ENCODE peak calls at places on chromosome 9, in five cellular contexts. I, K, M, S and L are unnamed samples.

GRCh38 chr9:98255064-98255577 is 328 bp downstream of the TBC1D2 start:
- DNase-seq in I (peak), K (no peak), M (no peak), S (no peak), L (peak)

GRCh38 chr9:129208191-129209091 is 30.4 kb upstream of the IER5L start:
- DNase-seq in I (no peak), K (no peak), M (no peak), S (peak), L (peak)

GRCh38 chr9:2158111-2158610 is 143.0 kb downstream of the SMARCA2 start:
- DNase-seq in I (peak), K (no peak), M (peak), S (no peak), L (peak)

GRCh38 chr9:137148242-137148641 is 9.3 kb downstream of the GRIN1 start:
- DNase-seq in I (no peak), K (no peak), M (no peak), S (no peak), L (no peak)

GRCh38 chr9:111838439-111838838 is 43.7 kb upstream of the SHOC1 start:
- DNase-seq in I (no peak), K (no peak), M (no peak), S (no peak), L (no peak)

GRCh38 chr9:116998305-116998704 is 311.2 kb downstream of the TRIM32 start:
- DNase-seq in I (no peak), K (no peak), M (no peak), S (no peak), L (peak)

GRCh38 chr9:91768977-91769916 is 180.8 kb downstream of the ROR2 start:
- DNase-seq in I (no peak), K (no peak), M (no peak), S (no peak), L (no peak)

GRCh38 chr9:34628656-34629491 is at the start of gene ARID3C:
- DNase-seq in I (no peak), K (no peak), M (no peak), S (peak), L (peak)

GRCh38 chr9:6351757-6352156 is 23.6 kb downstream of the TPD52L3 start:
- DNase-seq in I (no peak), K (no peak), M (no peak), S (no peak), L (no peak)

DNA sequence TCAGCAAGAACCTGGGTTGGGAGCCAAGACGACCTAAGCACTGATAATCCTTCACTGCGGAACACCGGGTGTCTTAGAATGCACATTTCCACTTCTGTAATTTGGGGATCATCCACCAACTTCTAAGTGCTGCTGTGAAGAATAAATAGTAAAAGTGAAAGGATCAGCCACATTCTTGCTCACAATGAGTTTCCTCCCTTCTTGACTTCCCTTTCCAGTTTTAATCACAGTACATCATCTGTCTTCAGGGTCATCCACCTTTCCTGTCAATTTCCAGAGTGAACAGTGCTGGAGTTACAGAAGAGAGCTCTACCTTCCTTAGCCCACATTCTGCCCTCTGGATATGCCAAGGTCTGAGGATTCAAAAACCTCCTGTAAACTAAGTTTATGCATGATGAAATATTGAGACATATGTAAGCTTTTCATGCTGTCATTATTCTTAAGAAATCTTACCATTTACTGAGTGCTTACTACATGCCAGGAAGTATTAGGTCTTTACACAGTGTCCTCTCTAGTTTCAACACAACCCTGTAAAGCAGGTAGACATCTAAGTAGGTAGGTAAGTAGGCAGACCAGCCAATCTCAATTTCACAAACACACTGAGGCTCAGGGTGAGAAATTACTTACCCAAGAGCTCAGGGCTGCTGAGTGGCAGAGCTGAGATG is 105.3 kb downstream of the CDK5RAP2 start:
- DNase-seq in I (no peak), K (no peak), M (no peak), S (no peak), L (no peak)
- TF ChIP-seq MYC in I (no peak), K (no peak), M (no peak), S (no peak), L (no peak)

DNA sequence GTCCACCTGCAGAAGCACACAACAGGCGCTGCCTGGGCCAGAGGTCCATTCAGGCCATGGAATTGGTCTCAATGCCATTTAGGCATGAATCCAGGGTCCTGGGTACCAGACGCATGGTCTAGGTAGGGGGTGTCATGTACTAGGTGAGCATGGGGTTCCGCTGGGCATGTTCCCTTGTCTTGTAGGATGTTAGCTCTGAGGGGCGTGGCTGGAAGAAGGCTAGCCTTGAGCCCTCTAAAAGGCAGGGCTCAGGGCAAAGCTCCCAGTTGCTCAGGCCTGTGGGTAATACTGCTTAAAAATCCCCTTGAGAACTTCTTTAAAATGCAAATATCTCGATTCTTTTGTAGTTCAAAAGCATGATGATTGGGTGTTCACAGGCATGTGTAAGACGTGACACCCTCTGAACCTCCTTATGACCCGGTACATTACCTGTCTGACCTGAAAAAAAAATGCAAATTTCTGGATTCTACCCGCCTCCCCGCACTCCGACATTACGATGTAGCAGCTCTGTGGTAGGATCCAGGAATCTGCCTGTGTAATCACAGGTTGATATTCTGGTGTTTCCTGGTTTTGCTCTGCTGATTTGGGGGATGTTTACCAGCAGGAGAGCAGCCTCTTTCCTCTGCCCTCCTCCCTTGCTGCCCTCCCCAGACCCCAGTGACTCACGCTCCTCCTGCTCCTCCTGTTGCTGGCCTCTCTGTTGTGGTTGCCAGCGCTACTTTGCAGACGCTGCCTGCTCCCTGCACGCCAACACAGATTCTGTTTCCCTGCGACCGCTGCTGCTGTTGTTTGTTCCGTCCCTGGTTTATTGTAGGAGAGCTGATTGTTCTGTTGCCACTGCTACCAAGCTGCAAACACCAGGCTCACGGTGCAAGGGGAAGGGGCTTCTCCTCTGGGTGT is 5.7 kb downstream of the TMC1 start:
- DNase-seq in I (peak), K (peak), M (peak), S (no peak), L (peak)
- H3K4me3 ChIP-seq in I (peak), K (no peak), M (peak), S (no peak), L (peak)

GRCh38 chr9:70639853-70640814 is 225.7 kb upstream of the KLF9 start:
- DNase-seq in I (peak), K (peak), M (no peak), S (peak), L (peak)
- TF ChIP-seq MYC in I (no peak), K (no peak), M (no peak), S (no peak), L (no peak)

GRCh38 chr9:136120119-136120393 is 1.4 kb upstream of the TMEM250 start:
- DNase-seq in I (no peak), K (no peak), M (no peak), S (no peak), L (no peak)
- H3K4me3 ChIP-seq in I (no peak), K (peak), M (peak), S (peak), L (no peak)

GRCh38 chr9:113955076-113955752 is 79.1 kb downstream of the ZNF618 start:
- DNase-seq in I (no peak), K (no peak), M (no peak), S (no peak), L (peak)

GRCh38 chr9:113956901-113957777 is 81.0 kb downstream of the ZNF618 start:
- DNase-seq in I (no peak), K (no peak), M (no peak), S (no peak), L (no peak)

GRCh38 chr9:113960748-113961147 is 84.6 kb downstream of the ZNF618 start:
- DNase-seq in I (no peak), K (no peak), M (no peak), S (no peak), L (no peak)

GRCh38 chr9:113958556-113958955 is 82.4 kb downstream of the ZNF618 start:
- DNase-seq in I (no peak), K (no peak), M (no peak), S (no peak), L (no peak)

DNA sequence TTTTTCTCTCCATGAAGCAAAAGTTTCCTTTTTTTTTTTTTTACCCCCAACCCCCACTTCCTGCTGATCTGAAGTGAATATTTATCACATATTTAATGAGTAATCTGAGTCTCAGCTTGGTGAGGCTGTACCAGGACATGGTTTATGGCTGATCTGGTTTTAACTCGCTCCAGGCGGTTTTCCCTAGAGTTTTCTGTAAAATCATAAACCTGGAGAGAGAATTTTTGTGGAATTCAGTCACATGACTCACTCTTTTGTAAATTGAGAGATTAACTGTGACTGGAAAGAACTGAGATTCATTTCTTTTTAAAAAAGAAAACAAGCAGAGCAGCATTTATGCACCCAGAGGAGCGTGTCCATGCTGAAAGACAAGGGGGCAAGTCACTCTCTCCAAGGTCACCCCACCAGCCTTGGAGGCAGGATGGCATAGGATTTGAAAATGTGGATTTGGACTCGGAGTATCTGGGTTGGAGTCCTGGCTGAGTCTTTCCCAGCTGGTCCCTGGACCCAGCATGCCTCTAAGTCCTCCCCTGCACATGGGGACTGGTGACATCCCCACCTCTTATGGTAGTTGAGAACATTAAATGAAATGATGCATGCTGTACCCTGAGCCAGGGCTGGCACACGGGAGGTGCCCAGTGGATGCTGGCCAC is 81.8 kb downstream of the ZNF618 start:
- DNase-seq in I (peak), K (no peak), M (no peak), S (no peak), L (no peak)
- TF ChIP-seq MYC in I (no peak), K (no peak), M (no peak), S (no peak), L (no peak)